ENCODE peak calls at places on chromosomes 13 and 19, in seven cellular contexts. Z is stomach, H is HepG2, E is tibial nerve, X is A549, N is suprapubic skin, L is K562. J is an unnamed sample.

GRCh38 chr13:27354379-27354778 is 70.0 kb upstream of the GTF3A start:
- DNase-seq in E (no peak), N (no peak), X (no peak), H (no peak), Z (no peak), L (no peak), J (no peak)

GRCh38 chr13:99941086-99941485 is 30.5 kb downstream of the ZIC5 start:
- DNase-seq in Z (no peak), E (no peak), X (no peak), H (peak), N (no peak), L (no peak), J (no peak)

GRCh38 chr19:10113964-10114650 is 2.6 kb downstream of the P2RY11 start:
- DNase-seq in E (no peak), L (peak), N (no peak), Z (no peak), X (no peak), H (no peak), J (no peak)

GRCh38 chr13:24612726-24613125 is 67.5 kb upstream of the ATP12A start:
- DNase-seq in H (no peak), L (no peak), Z (no peak), E (no peak), N (no peak), X (no peak), J (no peak)

GRCh38 chr13:37443538-37443937 is 155.0 kb downstream of the POSTN start:
- DNase-seq in Z (no peak), E (no peak), X (no peak), N (no peak), L (no peak), H (no peak), J (no peak)

GRCh38 chr13:46173656-46174055 is 8.3 kb downstream of the LCP1 start:
- DNase-seq in E (no peak), N (no peak), Z (no peak), L (no peak), X (no peak), H (no peak), J (no peak)

GRCh38 chr13:112603641-112604220 is 15.8 kb upstream of the TUBGCP3 start:
- DNase-seq in E (no peak), L (no peak), H (no peak), N (no peak), Z (no peak), X (no peak), J (no peak)

GRCh38 chr19:4829001-4829712 is 2.4 kb downstream of the TICAM1 start:
- DNase-seq in L (peak), N (no peak), X (no peak), E (no peak), H (peak), Z (peak), J (no peak)

GRCh38 chr19:33355535-33355934 is 18.0 kb upstream of the CEBPG start:
- DNase-seq in L (no peak), E (no peak), X (no peak), H (no peak), Z (no peak), N (no peak), J (no peak)

GRCh38 chr19:36003284-36003683 is 5.3 kb downstream of the SYNE4 start:
- DNase-seq in E (no peak), Z (no peak), N (no peak), L (no peak), X (no peak), H (no peak), J (no peak)

GRCh38 chr13:32311188-32311897 is 3.8 kb downstream of the ZAR1L start:
- DNase-seq in H (no peak), X (no peak), L (no peak), E (no peak), Z (no peak), N (no peak), J (no peak)

DNA sequence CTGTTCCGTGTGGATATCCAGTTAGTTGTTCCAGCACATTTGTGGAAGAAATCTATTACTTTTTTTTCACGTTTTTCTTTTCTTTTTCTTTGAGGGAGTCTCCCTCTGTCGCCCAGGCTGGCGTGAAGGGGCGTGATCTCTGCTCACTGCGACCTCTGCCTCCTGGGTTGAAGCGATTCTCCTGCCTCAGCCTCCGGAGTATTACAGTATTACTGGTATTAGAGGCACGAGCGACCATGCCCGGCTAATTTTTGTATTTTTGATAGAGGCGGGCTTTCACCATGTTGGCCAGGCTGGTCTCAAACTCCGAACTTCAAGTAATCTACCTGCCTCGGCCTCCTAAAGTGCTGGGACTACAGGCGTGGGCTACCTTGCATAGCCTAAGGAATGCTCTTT is 43.6 kb downstream of the ZNF611 start:
- DNase-seq in X (no peak), Z (no peak), E (no peak), L (no peak), N (no peak), H (no peak), J (no peak)
- H3K4me3 ChIP-seq in X (no peak), Z (peak), E (peak), L (peak), N (peak), H (no peak), J (no peak)

GRCh38 chr19:29497686-29498436 is 27.9 kb upstream of the VSTM2B start:
- DNase-seq in Z (no peak), H (no peak), L (no peak), X (no peak), N (peak), E (no peak), J (no peak)

GRCh38 chr19:29499261-29499920 is 26.4 kb upstream of the VSTM2B start:
- DNase-seq in N (no peak), E (no peak), X (peak), H (no peak), L (no peak), Z (no peak), J (no peak)

GRCh38 chr19:29501816-29502580 is 23.8 kb upstream of the VSTM2B start:
- DNase-seq in L (no peak), H (no peak), E (no peak), Z (no peak), X (no peak), N (no peak), J (peak)

GRCh38 chr19:29502581-29502850 is 23.3 kb upstream of the VSTM2B start:
- DNase-seq in Z (no peak), E (no peak), X (no peak), H (no peak), N (no peak), L (no peak), J (no peak)

DNA sequence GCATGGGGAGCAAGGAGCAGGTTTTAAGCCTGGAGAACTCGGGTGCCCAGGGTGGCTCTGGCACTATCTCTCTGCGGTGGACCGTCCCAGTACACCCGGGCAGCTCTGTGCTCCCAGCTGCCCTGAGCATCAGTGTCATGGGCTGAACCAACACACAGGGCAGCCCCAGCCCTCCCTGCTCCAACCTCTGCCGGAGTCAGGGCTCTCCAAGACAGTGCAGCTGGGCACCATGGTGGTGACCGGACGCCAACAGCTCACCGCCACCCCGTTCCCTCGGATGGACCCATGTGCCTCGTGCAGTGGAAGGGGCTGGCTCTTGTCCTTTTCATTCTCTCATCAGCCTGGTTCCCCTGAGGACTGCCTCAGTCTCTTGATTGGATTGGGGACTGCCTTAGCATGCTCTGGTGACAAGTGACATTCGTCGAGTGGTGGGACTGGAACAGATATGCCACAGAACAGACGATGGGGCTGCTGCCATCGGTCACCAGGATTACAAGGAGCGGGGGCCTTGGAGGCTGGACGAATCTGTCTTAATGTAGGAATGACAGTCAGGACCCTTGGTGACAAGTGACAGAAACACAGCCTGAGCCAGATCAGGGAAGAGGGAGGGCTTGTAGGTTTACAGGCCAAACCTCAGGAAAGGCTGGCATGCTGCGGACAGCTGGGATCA is 25.7 kb upstream of the VSTM2B start:
- DNase-seq in H (no peak), L (no peak), Z (no peak), N (no peak), E (no peak), X (no peak), J (no peak)
- H3K27ac ChIP-seq in H (no peak), L (no peak), Z (no peak), N (no peak), E (no peak), X (no peak), J (no peak)

DNA sequence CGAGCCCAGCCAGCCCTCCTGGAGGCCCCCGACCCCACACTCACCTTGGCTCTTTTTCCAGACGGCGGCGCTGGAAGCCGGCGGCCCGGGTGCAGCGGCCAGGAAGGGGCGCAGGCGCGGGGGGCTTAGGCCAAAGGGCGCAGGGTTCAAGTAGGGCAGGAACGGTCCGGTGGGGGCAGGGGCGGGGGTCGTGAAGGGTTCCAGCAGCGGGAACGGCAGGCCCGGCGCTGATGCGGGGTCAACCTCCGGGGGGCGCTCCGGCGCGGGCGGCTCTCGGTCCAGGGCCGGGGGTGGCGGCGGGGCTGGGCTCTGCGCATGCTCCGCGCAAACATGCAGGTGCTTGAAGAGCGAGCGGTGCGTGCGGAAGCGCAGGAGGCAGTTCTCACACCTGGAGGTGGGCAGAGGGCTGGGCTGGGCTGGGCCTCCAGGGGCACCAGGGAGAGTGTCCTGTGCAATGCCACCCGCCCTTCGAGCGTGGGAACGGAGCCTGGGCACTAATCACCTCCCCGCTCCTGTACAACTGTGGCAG is 2.3 kb downstream of the ZNF414 start:
- DNase-seq in L (no peak), H (no peak), N (no peak), E (no peak), Z (no peak), X (no peak), J (peak)
- TF ChIP-seq EP300 in L (no peak), H (no peak), N (no peak), E (no peak), Z (no peak), X (no peak), J (no peak)

DNA sequence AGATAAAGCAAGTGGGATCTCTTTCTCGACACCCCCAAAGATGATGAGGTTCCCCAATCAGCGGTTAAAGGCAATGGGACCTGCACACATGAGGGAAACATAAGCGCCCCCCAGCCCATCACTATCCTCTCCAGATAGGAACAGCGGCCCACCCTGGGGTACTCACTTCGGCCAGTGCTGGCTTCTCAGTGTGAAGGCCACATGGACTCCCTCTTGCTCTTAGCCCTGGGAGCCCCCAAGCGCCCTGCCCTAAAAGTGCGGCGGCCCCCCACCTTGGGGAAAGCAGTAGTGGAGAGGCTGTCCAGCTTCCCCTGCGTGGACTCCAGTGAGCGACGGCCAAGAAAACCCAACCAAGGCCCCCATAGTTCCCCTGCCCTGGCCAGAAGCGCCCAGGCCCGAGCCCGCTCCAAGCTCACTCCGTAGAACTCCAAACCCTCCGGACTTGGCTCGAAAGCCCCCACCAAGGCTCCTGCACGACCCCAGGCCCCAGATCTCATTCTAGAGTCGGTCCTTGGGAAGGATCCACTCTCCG is 1.0 kb downstream of the CACNA1A start:
- DNase-seq in N (no peak), X (no peak), H (no peak), L (no peak), E (no peak), Z (no peak), J (no peak)
- H3K4me3 ChIP-seq in N (no peak), X (no peak), H (no peak), L (no peak), E (peak), Z (no peak), J (no peak)

GRCh38 chr13:28357247-28357825 is 137.6 kb downstream of the FLT1 start:
- DNase-seq in H (no peak), E (no peak), X (peak), L (no peak), Z (no peak), N (no peak), J (no peak)

GRCh38 chr13:28356506-28357064 is 138.3 kb downstream of the FLT1 start:
- DNase-seq in L (no peak), N (no peak), E (no peak), X (no peak), H (no peak), Z (no peak), J (no peak)

GRCh38 chr13:28357846-28358496 is 137.0 kb downstream of the FLT1 start:
- DNase-seq in X (no peak), Z (no peak), E (no peak), L (no peak), N (no peak), H (no peak), J (no peak)

GRCh38 chr13:28355046-28355821 is 139.7 kb downstream of the FLT1 start:
- DNase-seq in L (no peak), X (no peak), N (no peak), H (no peak), E (no peak), Z (no peak), J (no peak)

DNA sequence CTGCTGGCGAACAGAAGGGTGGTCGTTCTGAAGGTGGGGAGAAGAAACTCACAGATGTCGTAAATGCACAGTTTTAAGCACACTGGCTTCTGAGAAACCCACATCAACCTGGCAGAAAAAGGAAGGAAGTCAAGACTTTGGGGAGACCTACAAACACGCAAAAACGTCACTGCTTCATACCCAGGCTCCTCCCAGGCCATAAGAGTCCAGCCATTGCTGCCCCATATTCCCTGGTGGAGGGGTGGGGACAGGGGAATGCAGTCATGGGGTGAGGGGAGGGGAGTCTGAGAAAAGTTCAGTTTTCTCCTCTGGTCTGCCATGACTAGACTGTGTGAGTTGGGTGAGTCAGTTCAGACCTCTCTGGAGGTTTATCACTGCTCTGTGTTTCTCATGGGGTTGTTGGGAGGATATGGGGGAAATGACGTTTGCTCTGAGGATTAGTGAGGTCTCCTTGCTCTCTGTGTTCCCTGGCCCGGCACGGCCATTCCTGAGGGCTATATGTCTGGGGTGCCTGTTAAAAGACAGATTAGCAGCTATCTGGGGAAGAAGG is 139.0 kb downstream of the FLT1 start:
- DNase-seq in X (no peak), E (no peak), H (no peak), Z (no peak), L (no peak), N (no peak), J (no peak)
- H3K27ac ChIP-seq in X (no peak), E (no peak), H (no peak), Z (no peak), L (peak), N (no peak), J (no peak)